ENCODE peak calls at places on chromosomes 7 and 10, in nine cellular contexts. C is pancreas; T is naive thymus-derived CD4-positive, alpha-beta T cell; K is iPS DF 6.9; W is PC-9; N is OCI-LY7; S is cardiac muscle cell; I is heart left ventricle; B is lung. Q is an unnamed sample. For H3K4me1 and H3K9me3, the result is how much of the 10 kb centered on the place peaks cover.

GRCh38 chr7:138091073-138091472 is 14.8 kb downstream of the AKR1D1 start:
- DNase-seq in C (no peak), T (no peak), K (no peak), W (no peak), N (no peak), S (no peak), I (no peak), B (no peak), Q (no peak)

GRCh38 chr7:142542938-142543337 is 206.3 kb upstream of the PRSS1 start:
- DNase-seq in C (no peak), T (no peak), K (no peak), W (no peak), N (no peak), S (no peak), I (no peak), B (no peak), Q (no peak)

GRCh38 chr10:116974442-116975005 is 30.5 kb downstream of the SHTN1 start:
- DNase-seq in C (no peak), T (no peak), K (no peak), W (peak), N (no peak), S (no peak), I (no peak), B (no peak), Q (no peak)

GRCh38 chr10:95861401-95861800 is 46.4 kb upstream of the CC2D2B start:
- DNase-seq in C (no peak), T (no peak), K (no peak), W (no peak), N (no peak), S (no peak), I (no peak), B (no peak), Q (no peak)

GRCh38 chr7:149869867-149870266 is 3.9 kb upstream of the ATP6V0E2 start:
- DNase-seq in C (no peak), T (peak), K (no peak), W (no peak), N (no peak), S (no peak), I (no peak), B (no peak), Q (no peak)

GRCh38 chr10:100347568-100348195 is 649 bp downstream of the SCD start:
- DNase-seq in C (no peak), T (no peak), K (no peak), W (no peak), N (peak), S (peak), I (no peak), B (no peak), Q (no peak)

GRCh38 chr10:113024930-113025329 is 74.9 kb downstream of the TCF7L2 start:
- DNase-seq in C (no peak), T (no peak), K (no peak), W (no peak), N (no peak), S (no peak), I (no peak), B (no peak), Q (peak)

GRCh38 chr7:113698556-113699220 is 220.1 kb downstream of the PPP1R3A start:
- DNase-seq in C (no peak), T (no peak), K (no peak), W (no peak), N (peak), S (peak), I (no peak), B (no peak), Q (no peak)

GRCh38 chr10:127547997-127548396 is 1.1 kb upstream of the NPS start:
- DNase-seq in C (no peak), T (no peak), K (no peak), W (no peak), N (no peak), S (no peak), I (no peak), B (no peak), Q (no peak)

GRCh38 chr7:108454674-108455523 is 1.3 kb downstream of the NRCAM start:
- DNase-seq in C (peak), T (no peak), K (no peak), W (peak), N (no peak), S (peak), I (no peak), B (no peak), Q (no peak)
- H3K4me1 ChIP-seq in C (under half), T (under half), K (under half), W (under half), N (under half), S (under half), I (under half), B (under half), Q (under half)

DNA sequence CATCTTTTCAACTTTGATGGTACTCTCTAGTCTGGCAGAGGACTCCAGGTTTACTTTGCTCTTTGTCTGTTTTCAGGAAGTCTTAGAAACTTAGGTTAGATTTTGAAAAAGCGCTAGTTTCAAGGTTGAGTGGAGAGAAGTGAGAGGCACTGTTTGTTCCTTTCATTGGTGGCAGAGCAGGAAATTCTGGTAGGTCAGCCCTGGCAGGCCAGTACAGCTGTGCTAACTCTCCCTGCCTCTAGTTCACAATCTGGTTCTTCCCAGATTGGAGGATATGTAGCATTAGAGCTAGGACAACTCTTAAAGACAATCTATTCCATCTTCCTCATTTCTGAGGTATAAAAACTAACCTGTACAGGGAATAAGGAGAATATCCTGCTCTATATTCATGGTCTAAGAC is 160.9 kb upstream of the FZD1 start:
- DNase-seq in C (no peak), T (no peak), K (no peak), W (no peak), N (no peak), S (no peak), I (no peak), B (no peak), Q (no peak)
- H3K9me3 ChIP-seq in C (under half), T (under half), K (under half), W (under half), N (under half), S (under half), I (under half), B (under half), Q (under half)

DNA sequence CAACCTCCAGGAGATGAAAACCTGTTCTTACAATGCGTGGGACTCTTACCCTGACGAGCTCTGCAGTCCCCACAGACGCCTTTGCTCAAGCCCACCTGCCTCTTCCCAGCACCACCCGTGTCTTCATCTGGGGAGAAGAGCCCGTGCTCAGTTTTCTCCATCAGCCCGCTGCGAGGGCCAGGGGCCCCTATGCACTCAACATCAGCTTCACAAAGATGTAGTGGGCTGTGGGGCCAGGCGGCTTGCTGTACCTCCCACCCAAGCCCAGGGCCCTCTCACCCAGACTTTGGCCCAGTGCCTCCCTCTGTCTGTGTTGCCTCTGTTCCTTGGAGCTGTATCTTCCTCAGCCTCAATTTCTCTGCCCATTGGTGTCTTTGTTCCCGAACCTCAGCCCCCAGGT is 436.6 kb downstream of the DNAJB6 start:
- DNase-seq in C (no peak), T (no peak), K (no peak), W (no peak), N (no peak), S (no peak), I (no peak), B (no peak), Q (no peak)
- H3K4me3 ChIP-seq in C (no peak), T (no peak), K (no peak), W (no peak), N (no peak), S (no peak), I (no peak), B (no peak), Q (no peak)

GRCh38 chr7:50684011-50684701 is 98.5 kb downstream of the GRB10 start:
- DNase-seq in C (no peak), T (no peak), K (no peak), W (no peak), N (no peak), S (no peak), I (no peak), B (no peak), Q (no peak)

GRCh38 chr7:50681451-50682045 is 101.1 kb downstream of the GRB10 start:
- DNase-seq in C (no peak), T (no peak), K (no peak), W (no peak), N (no peak), S (no peak), I (no peak), B (no peak), Q (no peak)

GRCh38 chr7:50684702-50685074 is 98.0 kb downstream of the GRB10 start:
- DNase-seq in C (no peak), T (no peak), K (no peak), W (no peak), N (no peak), S (no peak), I (no peak), B (no peak), Q (no peak)

GRCh38 chr7:50682573-50682972 is 100.1 kb downstream of the GRB10 start:
- DNase-seq in C (no peak), T (no peak), K (no peak), W (no peak), N (no peak), S (no peak), I (no peak), B (no peak), Q (no peak)

GRCh38 chr7:50682079-50682478 is 100.6 kb downstream of the GRB10 start:
- DNase-seq in C (no peak), T (no peak), K (no peak), W (no peak), N (no peak), S (no peak), I (no peak), B (no peak), Q (peak)
- H3K4me1 ChIP-seq in C (under half), T (under half), K (under half), W (under half), N (under half), S (under half), I (half or more), B (under half), Q (under half)

GRCh38 chr10:111035542-111035941 is 41.3 kb upstream of the ADRA2A start:
- DNase-seq in C (no peak), T (no peak), K (no peak), W (no peak), N (no peak), S (no peak), I (no peak), B (no peak), Q (no peak)
- H3K9me3 ChIP-seq in C (under half), T (under half), K (under half), W (under half), N (under half), S (under half), I (under half), B (under half), Q (under half)

GRCh38 chr7:33964417-33965115 is 59.2 kb downstream of the BMPER start:
- DNase-seq in C (no peak), T (no peak), K (no peak), W (no peak), N (no peak), S (no peak), I (no peak), B (no peak), Q (no peak)
- H3K4me3 ChIP-seq in C (no peak), T (no peak), K (no peak), W (no peak), N (no peak), S (no peak), I (no peak), B (no peak), Q (no peak)

GRCh38 chr7:93046641-93047040 is 71.1 kb downstream of the SAMD9 start:
- DNase-seq in C (no peak), T (no peak), K (no peak), W (peak), N (no peak), S (peak), I (no peak), B (no peak), Q (no peak)
- H3K4me1 ChIP-seq in C (under half), T (under half), K (under half), W (under half), N (under half), S (under half), I (under half), B (under half), Q (under half)

DNA sequence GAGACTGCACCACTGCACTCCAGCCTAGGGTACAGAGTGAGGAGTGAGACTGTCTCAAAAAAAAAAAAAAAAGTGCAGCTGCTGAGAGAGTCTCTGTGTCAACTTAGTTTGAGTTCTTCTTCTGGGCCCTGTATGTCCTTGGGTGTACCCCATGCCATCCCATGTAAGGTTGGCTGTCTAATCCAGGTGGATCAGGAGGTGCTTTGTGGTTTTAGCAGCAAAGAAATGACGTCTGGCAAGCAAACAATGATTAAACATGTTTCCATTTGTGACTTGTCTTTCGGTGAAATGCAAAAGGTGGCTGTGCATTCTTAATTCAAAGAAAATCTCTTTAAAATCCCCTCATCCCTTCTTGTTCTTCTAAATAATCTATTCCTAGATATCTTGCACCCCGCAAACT is 255.9 kb downstream of the ANKRD30A start:
- DNase-seq in C (no peak), T (no peak), K (no peak), W (no peak), N (no peak), S (no peak), I (no peak), B (no peak), Q (no peak)
- H3K9me3 ChIP-seq in C (under half), T (under half), K (under half), W (under half), N (under half), S (under half), I (under half), B (under half), Q (under half)